ENCODE peak calls at places on chromosomes 5 and 9, in four cellular contexts. V is dorsolateral prefrontal cortex, C is foreskin fibroblast, Q is fibroblast of pulmonary artery. N is an unnamed sample.

GRCh38 chr5:92435781-92436180 is 1052.7 kb upstream of the ARRDC3 start:
- DNase-seq in C (no peak), Q (no peak), V (no peak), N (no peak)

GRCh38 chr5:64505769-64506566 is at the start of gene RGS7BP:
- DNase-seq in Q (peak), C (peak), V (peak), N (peak)

GRCh38 chr9:70064496-70064895 is 20.8 kb downstream of the MAMDC2 start:
- DNase-seq in C (no peak), Q (no peak), V (no peak), N (no peak)

GRCh38 chr5:74613283-74613682 is 27.2 kb downstream of the ENC1 start:
- DNase-seq in C (no peak), V (no peak), Q (no peak), N (no peak)

GRCh38 chr5:37375091-37375490 is 4.0 kb upstream of the WDR70 start:
- DNase-seq in V (no peak), Q (no peak), C (peak), N (no peak)

GRCh38 chr5:144484124-144484897 is 313.6 kb downstream of the KCTD16 start:
- DNase-seq in Q (peak), V (no peak), C (peak), N (peak)

GRCh38 chr9:21323091-21323490 is 12.1 kb downstream of the KLHL9 start:
- DNase-seq in Q (no peak), V (no peak), C (no peak), N (no peak)

GRCh38 chr9:12817702-12818101 is 42.9 kb downstream of the LURAP1L start:
- DNase-seq in C (peak), Q (peak), V (no peak), N (peak)

GRCh38 chr9:34550681-34551270 is 28.0 kb upstream of the ENHO start:
- DNase-seq in C (no peak), V (no peak), Q (no peak), N (no peak)

GRCh38 chr5:93717162-93717561 is 24.2 kb downstream of the POU5F2 start:
- DNase-seq in V (no peak), Q (peak), C (no peak), N (peak)

GRCh38 chr5:179257190-179257741 is 88.0 kb downstream of the ADAMTS2 start:
- DNase-seq in V (peak), C (peak), Q (no peak), N (no peak)

GRCh38 chr5:142800776-142801494 is 30.8 kb downstream of the ARHGAP26 start:
- DNase-seq in C (no peak), Q (no peak), V (no peak), N (no peak)

GRCh38 chr9:36991516-36992134 is 42.4 kb downstream of the PAX5 start:
- DNase-seq in Q (peak), C (no peak), V (no peak), N (peak)

GRCh38 chr9:92636627-92637026 is 33.3 kb downstream of the IPPK start:
- DNase-seq in V (no peak), Q (no peak), C (no peak), N (no peak)

GRCh38 chr9:77156646-77157371 is 20.5 kb upstream of the VPS13A start:
- DNase-seq in C (peak), Q (no peak), V (no peak), N (no peak)

GRCh38 chr5:92653730-92654461 is 927.1 kb downstream of the NR2F1-AS1 start:
- DNase-seq in Q (no peak), C (peak), V (no peak), N (no peak)

GRCh38 chr5:154397652-154398406 is 48.0 kb upstream of the SAP30L start:
- DNase-seq in Q (no peak), V (no peak), C (no peak), N (no peak)

GRCh38 chr9:82924243-82924605 is 138.7 kb downstream of the RASEF start:
- DNase-seq in V (no peak), C (no peak), Q (no peak), N (no peak)

GRCh38 chr5:129399069-129399468 is 61.0 kb upstream of the ADAMTS19 start:
- DNase-seq in V (no peak), Q (no peak), C (no peak), N (no peak)

DNA sequence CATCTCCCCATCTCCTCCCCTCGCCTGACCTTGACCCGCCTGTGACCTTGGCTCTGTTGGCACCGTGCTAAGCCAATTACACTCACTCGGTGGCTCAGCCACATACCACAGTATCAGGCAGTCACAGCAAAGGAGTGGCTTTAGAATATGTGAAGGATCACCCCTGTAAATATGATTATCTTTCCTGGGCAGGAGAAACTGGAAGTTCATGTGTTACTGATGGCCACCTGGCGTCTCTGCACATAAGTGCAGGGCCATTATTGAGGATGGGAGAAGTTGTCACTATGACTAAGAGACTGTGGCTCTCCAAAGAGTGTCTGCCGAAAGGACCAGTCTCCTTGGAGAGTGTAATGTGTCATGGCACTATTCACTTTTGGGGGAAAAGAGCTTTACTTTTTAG is 116.9 kb upstream of the S1PR3 start:
- DNase-seq in C (no peak), Q (peak), V (no peak), N (peak)
- TF ChIP-seq CTCF in C (no peak), Q (peak), V (no peak), N (peak)

GRCh38 chr9:129885670-129886106 is 50.4 kb downstream of the USP20 start:
- DNase-seq in Q (peak), V (peak), C (peak), N (peak)
- H3K4me3 ChIP-seq in Q (no peak), V (peak), C (no peak), N (peak)

GRCh38 chr5:150789431-150789830 is 10.9 kb downstream of the SMIM3 start:
- DNase-seq in V (no peak), Q (no peak), C (no peak), N (peak)
- TF ChIP-seq CTCF in V (no peak), Q (no peak), C (no peak), N (no peak)

GRCh38 chr9:130664191-130665028 is at the start of gene PRDM12:
- DNase-seq in C (peak), V (no peak), Q (no peak), N (no peak)
- H3K4me3 ChIP-seq in C (no peak), V (no peak), Q (no peak), N (no peak)

GRCh38 chr5:173638631-173639030 is 22.2 kb upstream of the BOD1 start:
- DNase-seq in C (no peak), Q (no peak), V (no peak), N (no peak)

GRCh38 chr5:173638126-173638525 is 21.7 kb upstream of the BOD1 start:
- DNase-seq in C (no peak), V (no peak), Q (no peak), N (no peak)

GRCh38 chr5:173641171-173641570 is 24.7 kb upstream of the BOD1 start:
- DNase-seq in V (no peak), Q (no peak), C (no peak), N (no peak)

GRCh38 chr5:173642191-173642816 is 25.9 kb upstream of the BOD1 start:
- DNase-seq in Q (no peak), V (no peak), C (no peak), N (no peak)

DNA sequence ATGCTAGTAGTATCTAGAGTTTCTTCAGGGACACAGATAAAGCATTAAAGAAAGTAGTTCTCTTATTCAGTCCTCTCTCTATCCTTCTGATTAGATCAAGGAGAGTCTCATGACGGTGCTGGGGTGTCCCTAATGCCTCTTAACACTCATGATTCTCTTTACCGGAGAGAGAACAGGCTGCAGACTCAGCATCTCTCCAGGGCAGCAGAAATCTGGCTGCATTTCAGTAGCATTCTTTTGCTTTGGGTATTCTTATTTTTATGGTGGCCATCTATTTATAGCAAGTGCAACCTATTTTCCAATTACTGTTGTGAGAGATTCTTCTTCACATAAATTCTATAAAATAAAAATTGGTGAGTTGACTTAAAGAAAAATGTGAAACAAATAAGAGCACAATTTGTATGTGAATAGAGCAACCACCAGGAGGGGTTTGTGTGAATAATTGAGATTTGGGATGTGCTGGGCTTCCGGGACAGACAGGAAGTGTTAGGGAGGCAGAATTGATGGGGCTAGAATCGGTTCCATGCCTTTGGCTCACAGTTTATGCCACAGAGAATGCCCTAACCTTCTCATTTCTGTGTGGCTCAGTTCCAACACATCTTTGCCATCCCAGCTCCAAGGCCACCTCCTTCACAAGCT is 23.8 kb upstream of the BOD1 start:
- DNase-seq in C (no peak), Q (no peak), V (no peak), N (peak)
- TF ChIP-seq CTCF in C (peak), Q (no peak), V (no peak), N (peak)

GRCh38 chr5:72441094-72441723 is 66.0 kb downstream of the ZNF366 start:
- DNase-seq in Q (no peak), V (no peak), C (peak), N (no peak)
- H3K4me3 ChIP-seq in Q (no peak), V (no peak), C (no peak), N (no peak)

GRCh38 chr5:158676642-158677489 is 422.9 kb downstream of the EBF1 start:
- DNase-seq in V (no peak), C (no peak), Q (no peak), N (no peak)
- TF ChIP-seq CTCF in V (no peak), C (no peak), Q (no peak), N (peak)

GRCh38 chr9:98905015-98905414 is 38.7 kb upstream of the COL15A1 start:
- DNase-seq in V (no peak), Q (no peak), C (no peak), N (no peak)

GRCh38 chr9:98906273-98907040 is 37.2 kb upstream of the COL15A1 start:
- DNase-seq in C (peak), V (no peak), Q (peak), N (peak)

GRCh38 chr9:98907055-98907454 is 36.7 kb upstream of the COL15A1 start:
- DNase-seq in C (no peak), Q (no peak), V (no peak), N (no peak)

GRCh38 chr9:98902925-98903324 is 40.8 kb upstream of the COL15A1 start:
- DNase-seq in V (no peak), Q (no peak), C (no peak), N (no peak)

GRCh38 chr9:98903938-98904560 is 39.7 kb upstream of the COL15A1 start:
- DNase-seq in V (no peak), C (no peak), Q (no peak), N (no peak)
- H3K4me3 ChIP-seq in V (no peak), C (no peak), Q (no peak), N (no peak)

DNA sequence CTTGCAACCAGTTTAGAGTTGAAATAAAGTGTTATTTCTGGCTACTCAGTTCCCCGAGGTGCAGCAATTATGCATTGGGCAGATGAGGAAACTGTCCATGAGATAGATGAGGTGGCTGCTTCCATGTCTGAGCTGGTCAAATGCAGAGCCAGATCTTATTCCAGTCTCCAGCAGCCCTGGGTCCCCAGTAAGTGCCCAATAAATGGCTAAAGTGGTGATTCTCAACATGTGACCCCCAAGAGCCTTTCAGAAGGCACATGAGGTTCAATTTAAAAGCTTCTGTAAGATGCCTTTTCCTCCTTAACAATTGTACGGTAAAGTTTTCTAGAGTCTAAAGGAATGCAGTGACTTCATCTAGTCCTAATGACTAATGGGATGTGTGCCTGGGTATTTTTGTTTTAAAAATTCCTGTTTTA is 17.5 kb downstream of the ATOX1 start:
- DNase-seq in C (peak), V (no peak), Q (peak), N (peak)
- TF ChIP-seq CTCF in C (no peak), V (no peak), Q (no peak), N (no peak)

N was measured in choroid plexus epithelial cell.